ENCODE peak calls at places on chromosomes 4 and X, in five cellular contexts. One of them, this sample, is unnamed.

GRCh38 chr4:158664806-158665205 is 6.9 kb downstream of the C4orf46 start:
- DNase-seq in aorta: no peak
- DNase-seq in Caco-2: no peak
- DNase-seq in upper lobe of right lung: no peak
- DNase-seq in CD4-positive, alpha-beta memory T cell: no peak
- DNase-seq in this sample: no peak

GRCh38 chr4:53019485-53020382 is 157.6 kb downstream of the RASL11B start:
- DNase-seq in aorta: no peak
- DNase-seq in Caco-2: peak; percentile 78
- DNase-seq in upper lobe of right lung: no peak
- DNase-seq in CD4-positive, alpha-beta memory T cell: no peak
- DNase-seq in this sample: no peak

GRCh38 chr4:165991325-165992180 is 118.5 kb downstream of the TLL1 start:
- DNase-seq in aorta: no peak
- DNase-seq in Caco-2: no peak
- DNase-seq in upper lobe of right lung: no peak
- DNase-seq in CD4-positive, alpha-beta memory T cell: no peak
- DNase-seq in this sample: no peak

GRCh38 chrX:989959-990510 is 222.4 kb downstream of the CRLF2 start:
- DNase-seq in aorta: peak; percentile 92
- DNase-seq in Caco-2: no peak
- DNase-seq in upper lobe of right lung: peak; percentile 30
- DNase-seq in CD4-positive, alpha-beta memory T cell: peak; percentile 93
- DNase-seq in this sample: peak; percentile 77

GRCh38 chrX:129723511-129723910 is 15.3 kb upstream of the XPNPEP2 start:
- DNase-seq in aorta: no peak
- DNase-seq in Caco-2: no peak
- DNase-seq in upper lobe of right lung: no peak
- DNase-seq in CD4-positive, alpha-beta memory T cell: no peak
- DNase-seq in this sample: no peak

GRCh38 chrX:27889878-27890277 is 82.1 kb downstream of the MAGEB10 start:
- DNase-seq in aorta: no peak
- DNase-seq in Caco-2: no peak
- DNase-seq in upper lobe of right lung: no peak
- DNase-seq in CD4-positive, alpha-beta memory T cell: no peak
- DNase-seq in this sample: no peak

GRCh38 chrX:75107863-75108509 is 48.1 kb downstream of the ABCB7 start:
- DNase-seq in aorta: no peak
- DNase-seq in Caco-2: no peak
- DNase-seq in upper lobe of right lung: no peak
- DNase-seq in CD4-positive, alpha-beta memory T cell: no peak
- DNase-seq in this sample: no peak

GRCh38 chr4:145231906-145232700 is 51.7 kb upstream of the OTUD4 start:
- DNase-seq in aorta: no peak
- DNase-seq in Caco-2: no peak
- DNase-seq in upper lobe of right lung: no peak
- DNase-seq in CD4-positive, alpha-beta memory T cell: no peak
- DNase-seq in this sample: no peak

GRCh38 chr4:123092603-123093002 is 170.2 kb upstream of the NUDT6 start:
- DNase-seq in aorta: no peak
- DNase-seq in Caco-2: no peak
- DNase-seq in upper lobe of right lung: no peak
- DNase-seq in CD4-positive, alpha-beta memory T cell: no peak
- DNase-seq in this sample: no peak

GRCh38 chr4:40305329-40306193 is 29.6 kb upstream of the CHRNA9 start:
- DNase-seq in aorta: no peak
- DNase-seq in Caco-2: no peak
- DNase-seq in upper lobe of right lung: no peak
- DNase-seq in CD4-positive, alpha-beta memory T cell: no peak
- DNase-seq in this sample: no peak

GRCh38 chr4:105191621-105192210 is 45.0 kb downstream of the TET2 start:
- DNase-seq in aorta: no peak
- DNase-seq in Caco-2: no peak
- DNase-seq in upper lobe of right lung: no peak
- DNase-seq in CD4-positive, alpha-beta memory T cell: no peak
- DNase-seq in this sample: no peak

GRCh38 chr4:138050601-138051000 is 191.5 kb downstream of the SLC7A11 start:
- DNase-seq in aorta: no peak
- DNase-seq in Caco-2: no peak
- DNase-seq in upper lobe of right lung: no peak
- DNase-seq in CD4-positive, alpha-beta memory T cell: no peak
- DNase-seq in this sample: no peak

GRCh38 chr4:38382492-38382891 is 281.5 kb upstream of the KLF3 start:
- DNase-seq in aorta: no peak
- DNase-seq in Caco-2: no peak
- DNase-seq in upper lobe of right lung: no peak
- DNase-seq in CD4-positive, alpha-beta memory T cell: no peak
- DNase-seq in this sample: no peak

DNA sequence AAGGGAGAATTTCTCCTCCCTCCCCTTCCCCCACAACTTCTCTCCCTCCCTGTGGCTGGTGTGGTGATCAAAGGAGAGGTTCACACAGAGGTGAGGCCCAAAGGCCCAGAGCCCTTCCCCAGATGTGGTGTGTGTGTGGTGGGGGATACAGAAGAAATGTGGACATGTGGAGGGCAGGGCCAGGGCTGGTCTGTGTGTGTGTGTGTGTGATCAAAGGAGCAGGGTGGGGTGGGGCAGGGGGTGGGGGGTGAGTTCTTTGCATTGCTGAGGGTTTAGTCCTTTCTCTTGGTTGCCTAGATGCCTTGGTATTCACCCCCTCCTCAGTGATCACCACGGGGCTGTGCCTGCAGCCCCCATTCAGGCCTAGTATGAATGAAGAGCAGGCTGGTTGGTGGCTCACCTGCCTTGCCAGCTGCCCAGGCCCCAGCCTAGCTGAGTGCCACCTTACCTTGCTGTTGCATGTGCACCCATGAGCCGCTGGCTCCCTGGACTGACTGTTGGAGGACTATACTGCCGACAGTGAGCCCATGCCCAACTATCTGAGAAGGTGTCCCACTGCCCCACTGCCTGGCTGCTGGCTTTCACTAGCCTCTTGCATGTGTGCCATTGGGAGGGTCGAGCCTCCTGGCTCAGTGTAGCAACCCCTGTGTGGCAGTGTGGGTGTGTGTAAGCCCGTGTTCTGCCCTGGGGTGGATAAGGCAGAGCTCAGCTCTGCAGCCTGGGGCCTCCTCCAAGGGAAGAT is 101.9 kb downstream of the EFNB1 start:
- DNase-seq in aorta: peak; percentile 31
- DNase-seq in Caco-2: peak; percentile 11
- DNase-seq in upper lobe of right lung: no peak
- DNase-seq in CD4-positive, alpha-beta memory T cell: no peak
- DNase-seq in this sample: no peak
- H3K27me3 ChIP-seq in aorta: no peaks in the 10 kb centered on the region
- H3K27me3 ChIP-seq in Caco-2: no peaks in the 10 kb centered on the region
- H3K27me3 ChIP-seq in upper lobe of right lung: no peaks in the 10 kb centered on the region
- H3K27me3 ChIP-seq in CD4-positive, alpha-beta memory T cell: no peaks in the 10 kb centered on the region
- H3K27me3 ChIP-seq in this sample: no peaks in the 10 kb centered on the region

GRCh38 chrX:13093489-13094140 is 49.2 kb upstream of the FAM9C start:
- DNase-seq in aorta: no peak
- DNase-seq in Caco-2: no peak
- DNase-seq in upper lobe of right lung: no peak
- DNase-seq in CD4-positive, alpha-beta memory T cell: no peak
- DNase-seq in this sample: no peak

GRCh38 chrX:13094780-13095425 is 50.5 kb upstream of the FAM9C start:
- DNase-seq in aorta: no peak
- DNase-seq in Caco-2: no peak
- DNase-seq in upper lobe of right lung: no peak
- DNase-seq in CD4-positive, alpha-beta memory T cell: no peak
- DNase-seq in this sample: no peak

GRCh38 chrX:13092455-13092941 is 48.1 kb upstream of the FAM9C start:
- DNase-seq in aorta: peak; percentile 69
- DNase-seq in Caco-2: no peak
- DNase-seq in upper lobe of right lung: peak; percentile 74
- DNase-seq in CD4-positive, alpha-beta memory T cell: peak; percentile 86
- DNase-seq in this sample: peak; percentile 9

GRCh38 chrX:13091111-13091765 is 46.8 kb upstream of the FAM9C start:
- DNase-seq in aorta: no peak
- DNase-seq in Caco-2: no peak
- DNase-seq in upper lobe of right lung: no peak
- DNase-seq in CD4-positive, alpha-beta memory T cell: peak; percentile 50
- DNase-seq in this sample: no peak

DNA sequence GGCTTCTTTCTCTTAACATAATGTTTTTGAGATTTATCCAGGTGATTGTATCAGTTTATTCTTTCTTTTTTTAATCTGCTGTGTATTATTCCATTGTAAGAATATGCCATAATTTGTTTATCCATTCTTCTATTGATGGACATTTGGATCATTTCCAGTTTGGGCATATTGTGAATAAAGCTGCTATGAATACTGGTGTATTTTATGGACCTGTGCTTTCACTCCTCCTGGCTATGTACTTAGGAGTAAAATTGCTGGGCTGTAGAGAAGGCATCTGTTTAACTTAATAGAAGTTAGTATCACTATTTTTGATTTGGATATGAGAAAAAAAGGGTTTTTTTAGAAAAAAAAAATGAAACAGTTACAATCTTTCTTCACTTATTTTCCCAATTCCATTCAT is 50.0 kb upstream of the FAM9C start:
- DNase-seq in aorta: no peak
- DNase-seq in Caco-2: no peak
- DNase-seq in upper lobe of right lung: no peak
- DNase-seq in CD4-positive, alpha-beta memory T cell: no peak
- DNase-seq in this sample: no peak
- H3K4me1 ChIP-seq in aorta: no peaks in the 10 kb centered on the region
- H3K4me1 ChIP-seq in Caco-2: no peaks in the 10 kb centered on the region
- H3K4me1 ChIP-seq in upper lobe of right lung: peaks cover 22% of the 10 kb centered on the region
- H3K4me1 ChIP-seq in CD4-positive, alpha-beta memory T cell: peaks cover 94% of the 10 kb centered on the region
- H3K4me1 ChIP-seq in this sample: no peaks in the 10 kb centered on the region

DNA sequence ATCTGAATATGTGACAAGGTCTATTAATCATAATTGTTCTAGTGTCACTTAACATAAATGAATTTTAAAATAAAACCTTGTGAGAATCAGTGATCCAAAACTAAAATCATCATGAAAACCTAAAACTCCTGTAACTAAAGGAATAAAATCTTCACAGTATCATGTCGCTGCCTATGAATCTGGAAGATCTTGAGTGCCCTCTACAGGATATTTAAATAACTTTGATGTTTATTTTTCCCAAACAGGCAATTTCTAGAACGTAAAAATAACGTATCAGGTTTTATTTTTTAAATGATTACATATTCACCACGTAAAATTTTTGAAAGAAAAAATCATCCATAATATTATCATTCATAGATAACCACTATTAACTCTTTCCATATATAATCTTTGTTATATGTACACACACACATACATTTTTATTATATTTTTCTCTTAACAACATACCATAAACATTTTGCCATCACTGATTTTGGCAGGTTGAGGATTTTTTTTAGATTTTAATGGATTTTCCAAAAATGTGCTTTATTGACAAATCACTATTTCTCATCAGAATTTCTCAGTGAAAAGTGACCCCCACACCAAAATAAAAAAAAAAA is 79.6 kb downstream of the COMMD8 start:
- DNase-seq in aorta: no peak
- DNase-seq in Caco-2: peak; percentile 5
- DNase-seq in upper lobe of right lung: no peak
- DNase-seq in CD4-positive, alpha-beta memory T cell: peak; percentile 4
- DNase-seq in this sample: no peak
- H3K27me3 ChIP-seq in aorta: no peaks in the 10 kb centered on the region
- H3K27me3 ChIP-seq in Caco-2: no peaks in the 10 kb centered on the region
- H3K27me3 ChIP-seq in upper lobe of right lung: no peaks in the 10 kb centered on the region
- H3K27me3 ChIP-seq in CD4-positive, alpha-beta memory T cell: no peaks in the 10 kb centered on the region
- H3K27me3 ChIP-seq in this sample: peaks cover 3% of the 10 kb centered on the region

GRCh38 chr4:76211769-76212168 is 1.9 kb downstream of the SCARB2 start:
- DNase-seq in aorta: no peak
- DNase-seq in Caco-2: no peak
- DNase-seq in upper lobe of right lung: no peak
- DNase-seq in CD4-positive, alpha-beta memory T cell: no peak
- DNase-seq in this sample: no peak
- H3K4me1 ChIP-seq in aorta: peaks cover 4% of the 10 kb centered on the region
- H3K4me1 ChIP-seq in Caco-2: peaks cover 59% of the 10 kb centered on the region
- H3K4me1 ChIP-seq in upper lobe of right lung: peaks cover 76% of the 10 kb centered on the region
- H3K4me1 ChIP-seq in CD4-positive, alpha-beta memory T cell: peaks cover 45% of the 10 kb centered on the region
- H3K4me1 ChIP-seq in this sample: peaks cover 49% of the 10 kb centered on the region

GRCh38 chrX:13695601-13696115 is 6.7 kb downstream of the RAB9A start:
- DNase-seq in aorta: no peak
- DNase-seq in Caco-2: no peak
- DNase-seq in upper lobe of right lung: no peak
- DNase-seq in CD4-positive, alpha-beta memory T cell: no peak
- DNase-seq in this sample: no peak
- H3K27me3 ChIP-seq in aorta: no peaks in the 10 kb centered on the region
- H3K27me3 ChIP-seq in Caco-2: no peaks in the 10 kb centered on the region
- H3K27me3 ChIP-seq in upper lobe of right lung: no peaks in the 10 kb centered on the region
- H3K27me3 ChIP-seq in CD4-positive, alpha-beta memory T cell: no peaks in the 10 kb centered on the region
- H3K27me3 ChIP-seq in this sample: no peaks in the 10 kb centered on the region

GRCh38 chr4:155707251-155707650 is 40.6 kb downstream of the GUCY1A1 start:
- DNase-seq in aorta: no peak
- DNase-seq in Caco-2: no peak
- DNase-seq in upper lobe of right lung: peak; percentile 76
- DNase-seq in CD4-positive, alpha-beta memory T cell: no peak
- DNase-seq in this sample: no peak

GRCh38 chr4:155709878-155710277 is 43.2 kb downstream of the GUCY1A1 start:
- DNase-seq in aorta: no peak
- DNase-seq in Caco-2: no peak
- DNase-seq in upper lobe of right lung: no peak
- DNase-seq in CD4-positive, alpha-beta memory T cell: no peak
- DNase-seq in this sample: no peak

GRCh38 chr4:155705664-155706063 is 39.0 kb downstream of the GUCY1A1 start:
- DNase-seq in aorta: no peak
- DNase-seq in Caco-2: peak; percentile 57
- DNase-seq in upper lobe of right lung: no peak
- DNase-seq in CD4-positive, alpha-beta memory T cell: no peak
- DNase-seq in this sample: no peak

GRCh38 chr4:155704841-155705404 is 38.3 kb downstream of the GUCY1A1 start:
- DNase-seq in aorta: no peak
- DNase-seq in Caco-2: no peak
- DNase-seq in upper lobe of right lung: no peak
- DNase-seq in CD4-positive, alpha-beta memory T cell: no peak
- DNase-seq in this sample: no peak

GRCh38 chr4:155708782-155709181 is 42.1 kb downstream of the GUCY1A1 start:
- DNase-seq in aorta: no peak
- DNase-seq in Caco-2: no peak
- DNase-seq in upper lobe of right lung: no peak
- DNase-seq in CD4-positive, alpha-beta memory T cell: no peak
- DNase-seq in this sample: no peak
- H3K4me1 ChIP-seq in aorta: no peaks in the 10 kb centered on the region
- H3K4me1 ChIP-seq in Caco-2: peaks cover 28% of the 10 kb centered on the region
- H3K4me1 ChIP-seq in upper lobe of right lung: peaks cover 23% of the 10 kb centered on the region
- H3K4me1 ChIP-seq in CD4-positive, alpha-beta memory T cell: no peaks in the 10 kb centered on the region
- H3K4me1 ChIP-seq in this sample: no peaks in the 10 kb centered on the region

This sample was measured in esophagus squamous epithelium.